ENCODE peak calls at places on chromosome 5, in five cellular contexts. I is SW480; U is stimulated activated CD4-positive, alpha-beta T cell treated with anti-CD3 and anti-CD28 coated beads, Interleukin-15, amount 100 ng/mL, for 1 hour; P is HFFc6; O is H9. Z is an unnamed sample.
A peak's percentile ranks its signal among the peaks of the same experiment; 100 is the strongest.

GRCh38 chr5:164296603-164297080 is 791.2 kb downstream of the MAT2B start:
- DNase-seq in O (peak; percentile 78), P (no peak), I (no peak), U (no peak), Z (no peak)

GRCh38 chr5:158621381-158621780 is 478.3 kb downstream of the EBF1 start:
- DNase-seq in U (no peak), O (no peak), P (no peak), I (no peak), Z (no peak)

GRCh38 chr5:53024535-53024934 is 35.4 kb downstream of the ITGA2 start:
- DNase-seq in U (no peak), P (no peak), I (no peak), O (no peak), Z (no peak)

GRCh38 chr5:63011158-63011557 is 432.5 kb downstream of the LRRC70 start:
- DNase-seq in P (no peak), U (no peak), O (no peak), I (no peak), Z (no peak)

GRCh38 chr5:148469446-148470062 is 85.8 kb downstream of the FBXO38 start:
- DNase-seq in I (no peak), U (no peak), P (peak; percentile 55), O (no peak), Z (no peak)

GRCh38 chr5:3740546-3741371 is 145.1 kb downstream of the IRX1 start:
- DNase-seq in O (no peak), U (no peak), P (no peak), I (no peak), Z (no peak)

GRCh38 chr5:84274585-84275468 is 109.9 kb downstream of the EDIL3 start:
- DNase-seq in O (no peak), P (no peak), U (no peak), I (peak; percentile 7), Z (no peak)

GRCh38 chr5:87260604-87261200 is 7.0 kb upstream of the RASA1 start:
- DNase-seq in I (peak; percentile 13), P (no peak), O (no peak), U (no peak), Z (no peak)

GRCh38 chr5:66498791-66499207 is 97.4 kb upstream of the MAST4 start:
- DNase-seq in U (no peak), O (no peak), P (no peak), I (peak; percentile 5), Z (no peak)

GRCh38 chr5:135602882-135603721 is 24.3 kb upstream of the CXCL14 start:
- DNase-seq in O (no peak), U (no peak), P (no peak), I (no peak), Z (no peak)

GRCh38 chr5:124111886-124112285 is 599.9 kb downstream of the CSNK1G3 start:
- DNase-seq in O (no peak), U (no peak), P (no peak), I (no peak), Z (no peak)

GRCh38 chr5:127518319-127518621 is 830 bp downstream of the PRRC1 start:
- DNase-seq in I (no peak), O (no peak), P (peak; percentile 74), U (no peak), Z (no peak)

GRCh38 chr5:119300311-119300670 is 55.5 kb upstream of the TNFAIP8 start:
- DNase-seq in O (no peak), P (no peak), U (no peak), I (no peak), Z (no peak)

GRCh38 chr5:124746252-124746915 is at the start of gene ZNF608:
- DNase-seq in I (peak; percentile 82), P (no peak), O (no peak), U (no peak), Z (no peak)

GRCh38 chr5:140647042-140647341 is 438 bp downstream of the NDUFA2 start:
- DNase-seq in P (no peak), U (no peak), O (no peak), I (no peak), Z (no peak)

GRCh38 chr5:106825379-106825778 is 845.4 kb downstream of the EFNA5 start:
- DNase-seq in O (no peak), U (no peak), I (no peak), P (no peak), Z (no peak)

GRCh38 chr5:1655496-1656270 is 131.9 kb upstream of the LPCAT1 start:
- DNase-seq in P (no peak), I (no peak), O (peak; percentile 27), U (no peak), Z (no peak)

GRCh38 chr5:10702040-10702629 is 58.9 kb downstream of the DAP start:
- DNase-seq in U (no peak), P (peak; percentile 92), I (peak; percentile 35), O (no peak), Z (no peak)

GRCh38 chr5:78533356-78533755 is 115.2 kb downstream of the LHFPL2 start:
- DNase-seq in P (peak; percentile 17), O (no peak), I (peak; percentile 13), U (no peak), Z (no peak)

GRCh38 chr5:145443366-145443765 is 391.8 kb downstream of the PRELID2 start:
- DNase-seq in I (no peak), O (no peak), U (no peak), P (no peak), Z (no peak)

GRCh38 chr5:179307931-179308471 is 37.3 kb downstream of the ADAMTS2 start:
- DNase-seq in I (no peak), P (no peak), O (no peak), U (no peak), Z (no peak)

GRCh38 chr5:154709368-154710305 is 45.5 kb upstream of the LARP1 start:
- DNase-seq in I (no peak), O (no peak), U (no peak), P (no peak), Z (no peak)

GRCh38 chr5:133347039-133347438 is 265.3 kb downstream of the FSTL4 start:
- DNase-seq in U (no peak), P (no peak), O (no peak), I (peak; percentile 64), Z (no peak)

GRCh38 chr5:37184748-37185364 is 64.3 kb downstream of the CPLANE1 start:
- DNase-seq in P (no peak), I (no peak), O (no peak), U (no peak), Z (no peak)

GRCh38 chr5:10566556-10567068 is 2.7 kb downstream of the ANKRD33B start:
- DNase-seq in I (no peak), U (no peak), P (no peak), O (no peak), Z (no peak)

GRCh38 chr5:177390363-177391300 is 6.4 kb downstream of the SLC34A1 start:
- DNase-seq in I (peak; percentile 90), P (peak; percentile 72), O (peak; percentile 93), U (peak; percentile 79), Z (no peak)

GRCh38 chr5:65035212-65036206 is 266.8 kb downstream of the CWC27 start:
- DNase-seq in P (peak; percentile 91), I (peak; percentile 77), O (peak; percentile 96), U (peak; percentile 59), Z (peak; percentile 45)

GRCh38 chr5:400282-401215 is 42.4 kb upstream of the EXOC3 start:
- DNase-seq in P (peak; percentile 93), O (no peak), I (no peak), U (no peak), Z (no peak)

GRCh38 chr5:108617467-108618435 is 129.9 kb upstream of the FER start:
- DNase-seq in U (no peak), O (peak; percentile 51), P (no peak), I (no peak), Z (no peak)